ENCODE peak calls at places on chromosomes 7 and 10, in seven cellular contexts. M, B, N, O, A, I and C are unnamed samples.

GRCh38 chr7:3922175-3922635 is 621.2 kb downstream of the SDK1 start:
- DNase-seq in M (no peak), B (peak), N (peak), O (peak), A (no peak), I (no peak), C (peak)

GRCh38 chr7:69060516-69060915 is 537.8 kb upstream of the AUTS2 start:
- DNase-seq in M (no peak), B (no peak), N (no peak), O (no peak), A (no peak), I (no peak), C (peak)

GRCh38 chr7:118918556-118918955 is 694.1 kb downstream of the ANKRD7 start:
- DNase-seq in M (no peak), B (no peak), N (peak), O (no peak), A (no peak), I (no peak), C (no peak)

GRCh38 chr10:86659721-86660438 is 5.5 kb downstream of the OPN4 start:
- DNase-seq in M (no peak), B (no peak), N (no peak), O (no peak), A (no peak), I (peak), C (peak)

GRCh38 chr7:77281780-77282478 is 82.3 kb upstream of the FGL2 start:
- DNase-seq in M (no peak), B (no peak), N (no peak), O (peak), A (no peak), I (no peak), C (no peak)

GRCh38 chr7:84916161-84916560 is 270.7 kb downstream of the SEMA3D start:
- DNase-seq in M (no peak), B (no peak), N (no peak), O (no peak), A (no peak), I (no peak), C (no peak)

GRCh38 chr10:61164458-61165160 is 220.6 kb upstream of the RHOBTB1 start:
- DNase-seq in M (peak), B (no peak), N (peak), O (peak), A (no peak), I (no peak), C (no peak)

GRCh38 chr7:77752016-77752415 is 46.2 kb downstream of the TMEM60 start:
- DNase-seq in M (no peak), B (no peak), N (no peak), O (no peak), A (no peak), I (no peak), C (no peak)

GRCh38 chr7:44103941-44104879 is at the start of gene AEBP1:
- DNase-seq in M (no peak), B (peak), N (no peak), O (peak), A (no peak), I (peak), C (peak)

GRCh38 chr10:111128331-111129167 is 51.7 kb downstream of the ADRA2A start:
- DNase-seq in M (no peak), B (no peak), N (peak), O (peak), A (no peak), I (no peak), C (no peak)

GRCh38 chr7:138077809-138078208 is 1.6 kb downstream of the AKR1D1 start:
- DNase-seq in M (no peak), B (no peak), N (peak), O (no peak), A (no peak), I (no peak), C (no peak)

GRCh38 chr7:139618482-139619366 is 95.2 kb downstream of the CLEC2L start:
- DNase-seq in M (no peak), B (peak), N (peak), O (peak), A (no peak), I (no peak), C (peak)

GRCh38 chr10:124515244-124515970 is 53.8 kb downstream of the LHPP start:
- DNase-seq in M (no peak), B (no peak), N (no peak), O (no peak), A (no peak), I (peak), C (no peak)

GRCh38 chr7:141073173-141073640 is 657 bp upstream of the TMEM178B start:
- DNase-seq in M (peak), B (peak), N (no peak), O (peak), A (no peak), I (no peak), C (peak)

GRCh38 chr10:6144609-6145413 is 56.0 kb downstream of the RBM17 start:
- DNase-seq in M (peak), B (peak), N (peak), O (peak), A (peak), I (peak), C (peak)

GRCh38 chr10:19169684-19170083 is 121.1 kb downstream of the MALRD1 start:
- DNase-seq in M (no peak), B (no peak), N (peak), O (no peak), A (no peak), I (no peak), C (no peak)

GRCh38 chr10:102629661-102630614 is 14.3 kb upstream of the TRIM8 start:
- DNase-seq in M (no peak), B (no peak), N (peak), O (peak), A (no peak), I (peak), C (peak)

GRCh38 chr7:131250331-131250730 is 77.3 kb upstream of the MKLN1 start:
- DNase-seq in M (no peak), B (no peak), N (no peak), O (no peak), A (no peak), I (no peak), C (peak)

GRCh38 chr7:87059525-87060287 is at the start of gene ELAPOR2:
- DNase-seq in M (peak), B (peak), N (peak), O (peak), A (peak), I (peak), C (peak)

GRCh38 chr10:112663181-112663879 is 216.3 kb downstream of the VTI1A start:
- DNase-seq in M (no peak), B (no peak), N (peak), O (peak), A (no peak), I (no peak), C (no peak)

GRCh38 chr7:80312139-80312661 is 177.6 kb downstream of the GNAI1 start:
- DNase-seq in M (peak), B (no peak), N (peak), O (peak), A (no peak), I (no peak), C (no peak)

GRCh38 chr10:106935978-106936451 is 228.5 kb downstream of the SORCS1 start:
- DNase-seq in M (no peak), B (no peak), N (no peak), O (no peak), A (no peak), I (no peak), C (no peak)

GRCh38 chr7:556427-556826 is 36.8 kb upstream of the PDGFA start:
- DNase-seq in M (no peak), B (no peak), N (no peak), O (no peak), A (no peak), I (no peak), C (no peak)

GRCh38 chr7:101712652-101713051 is 83.6 kb upstream of the MYL10 start:
- DNase-seq in M (no peak), B (no peak), N (no peak), O (no peak), A (no peak), I (no peak), C (no peak)

GRCh38 chr7:140920745-140921144 is 4.0 kb downstream of the BRAF start:
- DNase-seq in M (no peak), B (no peak), N (no peak), O (no peak), A (no peak), I (no peak), C (no peak)

GRCh38 chr10:104259999-104260774 is 5.5 kb downstream of the GSTO1 start:
- DNase-seq in M (no peak), B (no peak), N (peak), O (peak), A (no peak), I (no peak), C (no peak)

GRCh38 chr10:93821051-93821772 is 63.5 kb downstream of the LGI1 start:
- DNase-seq in M (no peak), B (no peak), N (peak), O (peak), A (no peak), I (no peak), C (no peak)

GRCh38 chr7:142569851-142570250 is 179.4 kb upstream of the PRSS1 start:
- DNase-seq in M (no peak), B (no peak), N (no peak), O (peak), A (no peak), I (no peak), C (no peak)

GRCh38 chr10:78634835-78635234 is 433.9 kb upstream of the ZMIZ1 start:
- DNase-seq in M (no peak), B (no peak), N (no peak), O (peak), A (no peak), I (no peak), C (no peak)

GRCh38 chr7:7136423-7136822 is 45.9 kb upstream of the C1GALT1 start:
- DNase-seq in M (peak), B (no peak), N (no peak), O (peak), A (no peak), I (no peak), C (no peak)

GRCh38 chr10:85606401-85606800 is 760.2 kb downstream of the GRID1 start:
- DNase-seq in M (no peak), B (no peak), N (no peak), O (no peak), A (no peak), I (no peak), C (no peak)

GRCh38 chr10:24574578-24575155 is 149.0 kb downstream of the ARHGAP21 start:
- DNase-seq in M (no peak), B (no peak), N (no peak), O (peak), A (no peak), I (no peak), C (no peak)

GRCh38 chr10:93124580-93125318 is 51.1 kb downstream of the CYP26A1 start:
- DNase-seq in M (no peak), B (no peak), N (no peak), O (no peak), A (no peak), I (no peak), C (no peak)

GRCh38 chr10:75505293-75505692 is 73.9 kb downstream of the LRMDA start:
- DNase-seq in M (no peak), B (no peak), N (no peak), O (no peak), A (no peak), I (no peak), C (no peak)

GRCh38 chr10:132441818-132442217 is 44.8 kb downstream of the PWWP2B start:
- DNase-seq in M (no peak), B (no peak), N (no peak), O (no peak), A (no peak), I (peak), C (no peak)

GRCh38 chr7:37382546-37383088 is 66.0 kb downstream of the ELMO1 start:
- DNase-seq in M (no peak), B (no peak), N (no peak), O (no peak), A (no peak), I (no peak), C (no peak)

GRCh38 chr10:57457972-57458512 is 809.7 kb downstream of the IPMK start:
- DNase-seq in M (no peak), B (no peak), N (no peak), O (no peak), A (no peak), I (no peak), C (no peak)

GRCh38 chr10:12503311-12503710 is 154.0 kb downstream of the CAMK1D start:
- DNase-seq in M (peak), B (no peak), N (no peak), O (no peak), A (no peak), I (peak), C (no peak)

GRCh38 chr7:104894313-104894712 is 119.7 kb upstream of the KMT2E start:
- DNase-seq in M (no peak), B (no peak), N (no peak), O (no peak), A (no peak), I (no peak), C (no peak)